ENCODE peak calls at places on chromosomes 2 and 18, in five cellular contexts. One of them, this sample, is unnamed.

GRCh38 chr2:120791961-120792295 is 56.3 kb downstream of the GLI2 start:
- DNase-seq in activated CD4-positive, alpha-beta T cell treated with anti-CD3 and anti-CD28 coated beads for 4 hours: no peak
- DNase-seq in H9: no peak
- DNase-seq in NCI-H345: no peak
- DNase-seq in IMR-90: peak
- DNase-seq in this sample: no peak

GRCh38 chr18:55523001-55523400 is 65.0 kb downstream of the TCF4 start:
- DNase-seq in H9: no peak
- DNase-seq in IMR-90: no peak
- DNase-seq in NCI-H345: no peak
- DNase-seq in activated CD4-positive, alpha-beta T cell treated with anti-CD3 and anti-CD28 coated beads for 4 hours: no peak
- DNase-seq in this sample: no peak

GRCh38 chr2:230356084-230356483 is 29.1 kb downstream of the SP140L start:
- DNase-seq in activated CD4-positive, alpha-beta T cell treated with anti-CD3 and anti-CD28 coated beads for 4 hours: no peak
- DNase-seq in NCI-H345: no peak
- DNase-seq in H9: no peak
- DNase-seq in IMR-90: peak
- DNase-seq in this sample: no peak

GRCh38 chr2:201852878-201853415 is 46.6 kb downstream of the CDK15 start:
- DNase-seq in NCI-H345: peak
- DNase-seq in H9: no peak
- DNase-seq in activated CD4-positive, alpha-beta T cell treated with anti-CD3 and anti-CD28 coated beads for 4 hours: no peak
- DNase-seq in IMR-90: peak
- DNase-seq in this sample: no peak

GRCh38 chr18:56541790-56542189 is 96.6 kb downstream of the TXNL1 start:
- DNase-seq in NCI-H345: no peak
- DNase-seq in IMR-90: no peak
- DNase-seq in activated CD4-positive, alpha-beta T cell treated with anti-CD3 and anti-CD28 coated beads for 4 hours: no peak
- DNase-seq in H9: no peak
- DNase-seq in this sample: no peak

GRCh38 chr2:44135771-44136170 is 32.9 kb upstream of the PPM1B start:
- DNase-seq in activated CD4-positive, alpha-beta T cell treated with anti-CD3 and anti-CD28 coated beads for 4 hours: no peak
- DNase-seq in IMR-90: peak
- DNase-seq in NCI-H345: no peak
- DNase-seq in H9: no peak
- DNase-seq in this sample: no peak

GRCh38 chr2:111053266-111053665 is 67.4 kb upstream of the BCL2L11 start:
- DNase-seq in IMR-90: no peak
- DNase-seq in H9: no peak
- DNase-seq in NCI-H345: no peak
- DNase-seq in activated CD4-positive, alpha-beta T cell treated with anti-CD3 and anti-CD28 coated beads for 4 hours: no peak
- DNase-seq in this sample: no peak

GRCh38 chr18:12840382-12840781 is 43.7 kb downstream of the PTPN2 start:
- DNase-seq in IMR-90: no peak
- DNase-seq in activated CD4-positive, alpha-beta T cell treated with anti-CD3 and anti-CD28 coated beads for 4 hours: no peak
- DNase-seq in NCI-H345: no peak
- DNase-seq in H9: no peak
- DNase-seq in this sample: no peak

GRCh38 chr18:36811955-36812354 is 16.8 kb downstream of the TPGS2 start:
- DNase-seq in IMR-90: no peak
- DNase-seq in H9: no peak
- DNase-seq in activated CD4-positive, alpha-beta T cell treated with anti-CD3 and anti-CD28 coated beads for 4 hours: no peak
- DNase-seq in NCI-H345: no peak
- DNase-seq in this sample: no peak

GRCh38 chr18:78402966-78403365 is 576.7 kb upstream of the SALL3 start:
- DNase-seq in activated CD4-positive, alpha-beta T cell treated with anti-CD3 and anti-CD28 coated beads for 4 hours: no peak
- DNase-seq in NCI-H345: no peak
- DNase-seq in IMR-90: no peak
- DNase-seq in H9: no peak
- DNase-seq in this sample: no peak

This sample was measured in SK-N-DZ.